ENCODE peak calls at places on chromosomes 4 and X, in five cellular contexts. Z is keratinocyte, A is G401, J is GM23338, Y is kidney tubule cell. C is an unnamed sample.

GRCh38 chr4:159070742-159071141 is 32.1 kb upstream of the RAPGEF2 start:
- DNase-seq in A (no peak), Z (no peak), Y (peak), J (no peak), C (no peak)

GRCh38 chr4:160864253-160864652 is 1299.5 kb downstream of the FSTL5 start:
- DNase-seq in Y (no peak), A (no peak), J (no peak), Z (no peak), C (no peak)

GRCh38 chr4:169663894-169664293 is 43.5 kb downstream of the CLCN3 start:
- DNase-seq in Z (no peak), A (no peak), J (no peak), Y (peak), C (no peak)

GRCh38 chr4:94410678-94411206 is 41.0 kb upstream of the PDLIM5 start:
- DNase-seq in Y (peak), A (no peak), J (no peak), Z (no peak), C (no peak)

GRCh38 chr4:3898098-3898497 is 131.9 kb downstream of the ADRA2C start:
- DNase-seq in J (no peak), Z (no peak), Y (no peak), A (no peak), C (no peak)

GRCh38 chr4:62410371-62411003 is 1210.4 kb downstream of the ADGRL3 start:
- DNase-seq in Z (no peak), J (no peak), A (no peak), Y (no peak), C (no peak)

GRCh38 chrX:45068555-45068954 is 132.1 kb downstream of the DIPK2B start:
- DNase-seq in Z (no peak), Y (peak), J (no peak), A (no peak), C (no peak)

GRCh38 chr4:102501176-102501634 is at the start of gene NFKB1:
- DNase-seq in J (peak), Z (no peak), Y (peak), A (peak), C (peak)